ENCODE peak calls at places on chromosomes 13 and 19, in nine cellular contexts. One of them, this sample, is unnamed.

GRCh38 chr19:55056827-55057226 is 6.1 kb downstream of the RDH13 start:
- DNase-seq in omental fat pad: no peak
- DNase-seq in cardiac muscle cell: no peak
- DNase-seq in CD8-positive, alpha-beta T cell: no peak
- DNase-seq in progenitor cell of endocrine pancreas: no peak
- DNase-seq in epithelial cell of esophagus: no peak
- DNase-seq in RWPE1: no peak
- DNase-seq in WTC11: no peak
- DNase-seq in astrocyte: no peak
- DNase-seq in this sample: no peak

GRCh38 chr13:40363653-40364052 is 302.8 kb downstream of the FOXO1 start:
- DNase-seq in omental fat pad: no peak
- DNase-seq in cardiac muscle cell: no peak
- DNase-seq in CD8-positive, alpha-beta T cell: no peak
- DNase-seq in progenitor cell of endocrine pancreas: no peak
- DNase-seq in epithelial cell of esophagus: no peak
- DNase-seq in RWPE1: no peak
- DNase-seq in WTC11: no peak
- DNase-seq in astrocyte: no peak
- DNase-seq in this sample: no peak

GRCh38 chr13:43229506-43229905 is 206.1 kb downstream of the DNAJC15 start:
- DNase-seq in omental fat pad: no peak
- DNase-seq in cardiac muscle cell: peak; percentile 64
- DNase-seq in CD8-positive, alpha-beta T cell: no peak
- DNase-seq in progenitor cell of endocrine pancreas: no peak
- DNase-seq in epithelial cell of esophagus: peak; percentile 32
- DNase-seq in RWPE1: no peak
- DNase-seq in WTC11: no peak
- DNase-seq in astrocyte: peak; percentile 79
- DNase-seq in this sample: no peak

GRCh38 chr19:29013988-29014387 is 199.0 kb downstream of the UQCRFS1 start:
- DNase-seq in omental fat pad: no peak
- DNase-seq in cardiac muscle cell: no peak
- DNase-seq in CD8-positive, alpha-beta T cell: no peak
- DNase-seq in progenitor cell of endocrine pancreas: no peak
- DNase-seq in epithelial cell of esophagus: no peak
- DNase-seq in RWPE1: no peak
- DNase-seq in WTC11: no peak
- DNase-seq in astrocyte: no peak
- DNase-seq in this sample: no peak

GRCh38 chr19:3443840-3444694 is 36.3 kb downstream of the SMIM24 start:
- DNase-seq in omental fat pad: no peak
- DNase-seq in cardiac muscle cell: peak; percentile 52
- DNase-seq in CD8-positive, alpha-beta T cell: no peak
- DNase-seq in progenitor cell of endocrine pancreas: no peak
- DNase-seq in epithelial cell of esophagus: no peak
- DNase-seq in RWPE1: no peak
- DNase-seq in WTC11: peak; percentile 61
- DNase-seq in astrocyte: no peak
- DNase-seq in this sample: no peak

GRCh38 chr19:17076539-17076919 is 952 bp downstream of the MYO9B start:
- DNase-seq in omental fat pad: no peak
- DNase-seq in cardiac muscle cell: no peak
- DNase-seq in CD8-positive, alpha-beta T cell: peak; percentile 36
- DNase-seq in progenitor cell of endocrine pancreas: no peak
- DNase-seq in epithelial cell of esophagus: peak; percentile 32
- DNase-seq in RWPE1: peak; percentile 40
- DNase-seq in WTC11: no peak
- DNase-seq in astrocyte: no peak
- DNase-seq in this sample: no peak

GRCh38 chr19:3932931-3933810 is at the start of gene NMRK2:
- DNase-seq in omental fat pad: no peak
- DNase-seq in cardiac muscle cell: no peak
- DNase-seq in CD8-positive, alpha-beta T cell: no peak
- DNase-seq in progenitor cell of endocrine pancreas: no peak
- DNase-seq in epithelial cell of esophagus: no peak
- DNase-seq in RWPE1: no peak
- DNase-seq in WTC11: peak; percentile 78
- DNase-seq in astrocyte: no peak
- DNase-seq in this sample: no peak

GRCh38 chr19:38224014-38224862 is at the start of gene DPF1:
- DNase-seq in omental fat pad: no peak
- DNase-seq in cardiac muscle cell: peak; percentile 75
- DNase-seq in CD8-positive, alpha-beta T cell: peak; percentile 41
- DNase-seq in progenitor cell of endocrine pancreas: peak; percentile 77
- DNase-seq in epithelial cell of esophagus: peak; percentile 75
- DNase-seq in RWPE1: peak; percentile 90
- DNase-seq in WTC11: peak; percentile 92
- DNase-seq in astrocyte: peak; percentile 36
- DNase-seq in this sample: peak; percentile 86

GRCh38 chr19:18504886-18505610 is 16.8 kb downstream of the ELL start:
- DNase-seq in omental fat pad: no peak
- DNase-seq in cardiac muscle cell: no peak
- DNase-seq in CD8-positive, alpha-beta T cell: no peak
- DNase-seq in progenitor cell of endocrine pancreas: no peak
- DNase-seq in epithelial cell of esophagus: peak; percentile 56
- DNase-seq in RWPE1: no peak
- DNase-seq in WTC11: no peak
- DNase-seq in astrocyte: no peak
- DNase-seq in this sample: no peak

GRCh38 chr13:44004881-44005280 is 125.2 kb downstream of the LACC1 start:
- DNase-seq in omental fat pad: no peak
- DNase-seq in cardiac muscle cell: peak; percentile 56
- DNase-seq in CD8-positive, alpha-beta T cell: no peak
- DNase-seq in progenitor cell of endocrine pancreas: no peak
- DNase-seq in epithelial cell of esophagus: peak; percentile 77
- DNase-seq in RWPE1: peak; percentile 57
- DNase-seq in WTC11: no peak
- DNase-seq in astrocyte: peak; percentile 70
- DNase-seq in this sample: no peak

GRCh38 chr19:53883741-53884140 is 1.7 kb downstream of the PRKCG start:
- DNase-seq in omental fat pad: no peak
- DNase-seq in cardiac muscle cell: no peak
- DNase-seq in CD8-positive, alpha-beta T cell: no peak
- DNase-seq in progenitor cell of endocrine pancreas: no peak
- DNase-seq in epithelial cell of esophagus: no peak
- DNase-seq in RWPE1: no peak
- DNase-seq in WTC11: no peak
- DNase-seq in astrocyte: no peak
- DNase-seq in this sample: no peak

GRCh38 chr19:24054044-24054935 is 32.7 kb upstream of the ZNF254 start:
- DNase-seq in omental fat pad: no peak
- DNase-seq in cardiac muscle cell: peak; percentile 31
- DNase-seq in CD8-positive, alpha-beta T cell: no peak
- DNase-seq in progenitor cell of endocrine pancreas: no peak
- DNase-seq in epithelial cell of esophagus: peak; percentile 99
- DNase-seq in RWPE1: peak; percentile 82
- DNase-seq in WTC11: no peak
- DNase-seq in astrocyte: peak; percentile 88
- DNase-seq in this sample: no peak

GRCh38 chr13:37868691-37869505 is 674 bp downstream of the TRPC4 start:
- DNase-seq in omental fat pad: no peak
- DNase-seq in cardiac muscle cell: peak; percentile 72
- DNase-seq in CD8-positive, alpha-beta T cell: no peak
- DNase-seq in progenitor cell of endocrine pancreas: no peak
- DNase-seq in epithelial cell of esophagus: no peak
- DNase-seq in RWPE1: no peak
- DNase-seq in WTC11: peak; percentile 30
- DNase-seq in astrocyte: peak; percentile 51
- DNase-seq in this sample: no peak

GRCh38 chr19:53389591-53390377 is 5.2 kb upstream of the ZNF765 start:
- DNase-seq in omental fat pad: no peak
- DNase-seq in cardiac muscle cell: no peak
- DNase-seq in CD8-positive, alpha-beta T cell: no peak
- DNase-seq in progenitor cell of endocrine pancreas: no peak
- DNase-seq in epithelial cell of esophagus: no peak
- DNase-seq in RWPE1: no peak
- DNase-seq in WTC11: peak; percentile 96
- DNase-seq in astrocyte: no peak
- DNase-seq in this sample: no peak

GRCh38 chr19:33414667-33415605 is 41.4 kb downstream of the CEBPG start:
- DNase-seq in omental fat pad: no peak
- DNase-seq in cardiac muscle cell: no peak
- DNase-seq in CD8-positive, alpha-beta T cell: no peak
- DNase-seq in progenitor cell of endocrine pancreas: no peak
- DNase-seq in epithelial cell of esophagus: no peak
- DNase-seq in RWPE1: no peak
- DNase-seq in WTC11: no peak
- DNase-seq in astrocyte: no peak
- DNase-seq in this sample: no peak

GRCh38 chr19:18304496-18305312 is 18.2 kb downstream of the LSM4 start:
- DNase-seq in omental fat pad: no peak
- DNase-seq in cardiac muscle cell: peak; percentile 89
- DNase-seq in CD8-positive, alpha-beta T cell: peak; percentile 89
- DNase-seq in progenitor cell of endocrine pancreas: no peak
- DNase-seq in epithelial cell of esophagus: peak; percentile 55
- DNase-seq in RWPE1: no peak
- DNase-seq in WTC11: peak; percentile 45
- DNase-seq in astrocyte: peak; percentile 70
- DNase-seq in this sample: no peak

GRCh38 chr13:104106705-104107393 is 1040.6 kb upstream of the SLC10A2 start:
- DNase-seq in omental fat pad: no peak
- DNase-seq in cardiac muscle cell: peak; percentile 77
- DNase-seq in CD8-positive, alpha-beta T cell: no peak
- DNase-seq in progenitor cell of endocrine pancreas: no peak
- DNase-seq in epithelial cell of esophagus: peak; percentile 79
- DNase-seq in RWPE1: no peak
- DNase-seq in WTC11: peak; percentile 41
- DNase-seq in astrocyte: peak; percentile 70
- DNase-seq in this sample: no peak
- TF ChIP-seq CTCF in omental fat pad: no peak
- TF ChIP-seq CTCF in cardiac muscle cell: peak; percentile 8
- TF ChIP-seq CTCF in CD8-positive, alpha-beta T cell: no peak
- TF ChIP-seq CTCF in progenitor cell of endocrine pancreas: no peak
- TF ChIP-seq CTCF in epithelial cell of esophagus: peak; percentile 23
- TF ChIP-seq CTCF in RWPE1: no peak
- TF ChIP-seq CTCF in WTC11: no peak
- TF ChIP-seq CTCF in astrocyte: no peak
- TF ChIP-seq CTCF in this sample: no peak

DNA sequence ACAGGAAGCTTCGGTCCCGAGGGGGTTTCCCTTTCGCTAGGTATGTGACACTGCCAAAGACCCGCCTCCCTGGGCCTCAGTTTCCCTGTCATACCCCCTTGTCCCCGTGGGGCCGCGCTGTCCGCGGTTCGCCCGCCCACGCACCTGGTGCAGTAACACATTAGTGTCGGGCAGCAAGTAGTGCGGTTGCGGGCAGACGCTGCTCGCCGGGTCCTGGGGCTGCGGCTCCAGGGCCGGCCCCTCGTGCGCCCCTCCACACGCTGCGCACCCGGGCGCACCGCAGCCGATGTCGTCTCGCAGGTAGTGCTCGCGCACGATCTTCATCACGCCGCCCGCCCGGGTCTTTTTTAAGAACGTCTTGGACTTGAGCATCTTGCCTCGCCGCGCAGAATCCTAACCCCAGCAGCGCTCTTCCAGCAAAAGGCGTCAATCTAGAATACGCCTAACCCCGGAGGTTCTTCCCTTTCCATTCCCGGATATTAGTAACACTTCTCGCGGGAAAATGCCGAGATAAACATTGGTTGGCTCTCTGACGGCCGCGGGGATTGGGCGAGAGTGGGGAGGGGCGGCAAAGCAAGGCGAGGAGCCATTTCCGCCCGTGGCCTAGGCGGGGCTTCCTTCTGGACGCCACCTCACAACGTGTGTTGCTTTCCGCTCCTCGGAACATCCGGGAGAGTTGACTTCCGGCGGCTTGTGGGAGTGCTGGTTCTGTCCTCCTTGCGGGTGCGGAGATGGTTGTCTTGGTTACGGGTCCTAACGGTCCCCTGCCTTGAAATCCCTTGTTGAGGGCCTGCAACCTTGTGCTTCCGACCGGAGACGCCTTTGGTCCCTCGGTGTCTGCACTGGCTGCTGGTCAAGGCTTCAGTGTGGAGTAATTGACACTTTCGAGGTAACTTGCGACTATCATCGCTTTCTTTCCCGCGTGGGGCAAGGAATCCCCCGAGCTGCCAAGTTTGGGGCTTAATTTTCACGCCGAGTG is at the start of the genes DIS3 and PIBF1:
- DNase-seq in omental fat pad: peak; percentile 83
- DNase-seq in cardiac muscle cell: peak; percentile 99
- DNase-seq in CD8-positive, alpha-beta T cell: peak; percentile 97
- DNase-seq in progenitor cell of endocrine pancreas: peak; percentile 93
- DNase-seq in epithelial cell of esophagus: peak; percentile 99
- DNase-seq in RWPE1: peak; percentile 97
- DNase-seq in WTC11: peak; percentile 96
- DNase-seq in astrocyte: peak; percentile 96
- DNase-seq in this sample: peak; percentile 98
- TF ChIP-seq CTCF in omental fat pad: no peak
- TF ChIP-seq CTCF in cardiac muscle cell: no peak
- TF ChIP-seq CTCF in CD8-positive, alpha-beta T cell: no peak
- TF ChIP-seq CTCF in progenitor cell of endocrine pancreas: peak; percentile 25
- TF ChIP-seq CTCF in epithelial cell of esophagus: peak; percentile 8
- TF ChIP-seq CTCF in RWPE1: no peak
- TF ChIP-seq CTCF in WTC11: no peak
- TF ChIP-seq CTCF in astrocyte: no peak
- TF ChIP-seq CTCF in this sample: peak; percentile 38

DNA sequence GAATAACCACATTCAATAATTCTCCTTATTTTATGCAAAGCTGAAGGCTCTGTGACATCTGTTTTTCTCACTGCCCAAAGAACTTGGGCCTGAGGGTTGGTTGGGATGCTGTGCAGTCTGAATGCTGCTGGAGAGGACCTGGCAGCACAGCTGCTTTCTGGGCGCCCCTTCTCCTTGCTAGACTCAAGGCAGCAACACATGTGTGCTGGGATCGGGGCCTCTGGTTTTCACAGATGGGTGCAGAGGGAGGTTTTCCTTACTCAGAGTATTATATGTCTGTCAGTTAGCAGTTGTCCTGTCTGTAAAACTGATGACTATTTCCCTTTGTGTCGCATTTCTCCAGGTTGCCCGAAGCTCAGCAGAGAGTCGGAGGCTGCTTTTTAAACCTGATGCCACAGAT is 53.2 kb upstream of the TEX29 start:
- DNase-seq in omental fat pad: no peak
- DNase-seq in cardiac muscle cell: no peak
- DNase-seq in CD8-positive, alpha-beta T cell: no peak
- DNase-seq in progenitor cell of endocrine pancreas: no peak
- DNase-seq in epithelial cell of esophagus: no peak
- DNase-seq in RWPE1: no peak
- DNase-seq in WTC11: no peak
- DNase-seq in astrocyte: no peak
- DNase-seq in this sample: no peak
- TF ChIP-seq CTCF in omental fat pad: no peak
- TF ChIP-seq CTCF in cardiac muscle cell: no peak
- TF ChIP-seq CTCF in CD8-positive, alpha-beta T cell: no peak
- TF ChIP-seq CTCF in progenitor cell of endocrine pancreas: no peak
- TF ChIP-seq CTCF in epithelial cell of esophagus: no peak
- TF ChIP-seq CTCF in RWPE1: no peak
- TF ChIP-seq CTCF in WTC11: no peak
- TF ChIP-seq CTCF in astrocyte: no peak
- TF ChIP-seq CTCF in this sample: no peak

DNA sequence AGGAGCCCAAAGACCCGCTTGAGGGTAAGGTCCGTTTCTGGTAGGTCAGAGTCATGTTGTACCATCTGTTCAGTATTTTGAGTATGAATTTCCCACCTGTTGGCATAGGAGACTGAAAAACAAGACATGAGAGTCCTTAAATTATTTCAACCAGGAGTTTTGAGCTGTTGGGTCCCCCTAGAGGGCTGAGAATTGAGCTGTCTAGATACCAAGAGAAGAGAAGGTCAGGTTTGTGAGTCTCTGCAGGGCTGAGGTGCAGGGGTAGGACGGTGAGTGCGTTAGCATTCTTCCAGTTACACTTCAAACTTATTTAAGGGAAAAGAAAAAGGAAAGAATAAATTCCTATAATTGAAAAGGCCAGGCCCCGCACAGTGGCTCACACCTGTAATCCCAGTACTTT is 5.0 kb downstream of the CBLC start:
- DNase-seq in omental fat pad: no peak
- DNase-seq in cardiac muscle cell: no peak
- DNase-seq in CD8-positive, alpha-beta T cell: no peak
- DNase-seq in progenitor cell of endocrine pancreas: no peak
- DNase-seq in epithelial cell of esophagus: no peak
- DNase-seq in RWPE1: no peak
- DNase-seq in WTC11: no peak
- DNase-seq in astrocyte: no peak
- DNase-seq in this sample: no peak
- TF ChIP-seq CTCF in omental fat pad: no peak
- TF ChIP-seq CTCF in cardiac muscle cell: no peak
- TF ChIP-seq CTCF in CD8-positive, alpha-beta T cell: no peak
- TF ChIP-seq CTCF in progenitor cell of endocrine pancreas: no peak
- TF ChIP-seq CTCF in epithelial cell of esophagus: no peak
- TF ChIP-seq CTCF in RWPE1: no peak
- TF ChIP-seq CTCF in WTC11: no peak
- TF ChIP-seq CTCF in astrocyte: no peak
- TF ChIP-seq CTCF in this sample: no peak